ENCODE peak calls at places on chromosomes 6 and 20, in five cellular contexts. X, A, Y, V and H are unnamed samples.

GRCh38 chr6:136927313-136927712 is 5.2 kb downstream of the SLC35D3 start:
- DNase-seq in X (no peak), A (peak), Y (no peak), V (peak), H (peak)

GRCh38 chr6:156928126-156928525 is 150.9 kb downstream of the ARID1B start:
- DNase-seq in X (no peak), A (no peak), Y (no peak), V (no peak), H (no peak)

GRCh38 chr6:138004423-138005287 is 102.6 kb downstream of the PERP start:
- DNase-seq in X (no peak), A (peak), Y (peak), V (peak), H (peak)

GRCh38 chr20:63768591-63769515 is 29.3 kb downstream of the SLC2A4RG start:
- DNase-seq in X (no peak), A (no peak), Y (no peak), V (no peak), H (no peak)

GRCh38 chr20:8509809-8510208 is 377.7 kb downstream of the PLCB1 start:
- DNase-seq in X (no peak), A (peak), Y (no peak), V (no peak), H (no peak)

GRCh38 chr20:14838663-14839650 is 501.5 kb upstream of the FLRT3 start:
- DNase-seq in X (no peak), A (peak), Y (no peak), V (no peak), H (no peak)

GRCh38 chr6:3250278-3250677 is 8.5 kb upstream of the PSMG4 start:
- DNase-seq in X (no peak), A (no peak), Y (no peak), V (no peak), H (no peak)

GRCh38 chr20:12570371-12570770 is 438.4 kb upstream of the SPTLC3 start:
- DNase-seq in X (no peak), A (peak), Y (no peak), V (peak), H (no peak)

GRCh38 chr6:99219788-99220187 is 129.7 kb downstream of the FAXC start:
- DNase-seq in X (no peak), A (peak), Y (no peak), V (peak), H (peak)

GRCh38 chr6:16354692-16355091 is 116.3 kb downstream of the GMPR start:
- DNase-seq in X (no peak), A (no peak), Y (no peak), V (no peak), H (no peak)

GRCh38 chr20:54499111-54499510 is 23.7 kb downstream of the DOK5 start:
- DNase-seq in X (no peak), A (no peak), Y (no peak), V (peak), H (no peak)

GRCh38 chr6:56690519-56691200 is 48.0 kb upstream of the DST start:
- DNase-seq in X (no peak), A (peak), Y (no peak), V (peak), H (no peak)

GRCh38 chr6:60952500-60952899 is 1333.5 kb downstream of the KHDRBS2 start:
- DNase-seq in X (no peak), A (peak), Y (no peak), V (no peak), H (no peak)

GRCh38 chr6:154874684-154875594 is 120.2 kb upstream of the TIAM2 start:
- DNase-seq in X (no peak), A (no peak), Y (no peak), V (no peak), H (no peak)

GRCh38 chr6:36650848-36651247 is 27.7 kb upstream of the CDKN1A start:
- DNase-seq in X (no peak), A (no peak), Y (no peak), V (no peak), H (peak)

GRCh38 chr6:121633309-121633708 is 197.9 kb downstream of the GJA1 start:
- DNase-seq in X (no peak), A (no peak), Y (no peak), V (no peak), H (no peak)

DNA sequence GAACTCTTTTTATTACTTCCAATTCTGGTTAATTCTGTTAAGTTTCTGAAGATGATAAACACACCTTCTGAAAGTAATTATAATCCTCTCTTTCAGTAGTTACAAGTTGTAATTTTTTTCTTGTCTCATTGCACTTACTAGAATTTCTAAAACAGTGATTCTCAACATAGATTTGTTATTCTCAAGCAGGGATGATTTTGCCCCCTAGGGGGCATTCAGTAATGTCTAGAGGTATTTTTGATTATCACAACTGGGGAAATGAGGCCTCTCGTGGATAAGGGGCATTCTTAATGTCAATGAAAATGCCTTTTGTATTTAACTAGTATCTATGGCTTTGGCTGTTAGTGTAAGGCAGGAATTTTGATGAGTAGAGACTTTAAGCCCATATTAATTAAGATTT is 39.4 kb upstream of the MAFB start:
- DNase-seq in X (no peak), A (no peak), Y (no peak), V (peak), H (no peak)
- TF ChIP-seq CTCF in X (no peak), A (peak), Y (no peak), V (peak), H (no peak)

GRCh38 chr20:23501926-23502325 is 11.0 kb downstream of the CST8 start:
- DNase-seq in X (no peak), A (no peak), Y (no peak), V (no peak), H (no peak)
- TF ChIP-seq CTCF in X (no peak), A (no peak), Y (no peak), V (no peak), H (no peak)

DNA sequence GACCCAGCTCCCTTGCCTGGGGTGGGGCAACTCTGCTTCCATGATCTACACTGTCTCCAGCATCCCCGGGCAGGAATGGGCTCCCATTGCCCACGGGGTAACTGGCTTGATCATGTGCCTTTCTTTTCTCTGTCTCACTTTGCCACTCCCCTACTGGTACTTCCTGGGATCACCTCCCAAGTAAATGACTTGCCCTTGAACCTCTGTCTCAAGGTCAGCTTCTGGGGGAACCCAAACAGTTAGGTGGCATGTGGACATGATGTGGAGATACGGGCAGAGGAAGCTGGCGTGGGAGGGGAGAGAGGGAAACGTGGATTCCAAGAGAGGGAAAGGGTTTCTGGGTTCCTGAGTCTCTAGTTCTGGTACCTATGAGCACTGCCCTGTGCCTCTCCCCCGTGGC is 63.8 kb upstream of the RALY start:
- DNase-seq in X (no peak), A (no peak), Y (no peak), V (no peak), H (no peak)
- TF ChIP-seq CTCF in X (no peak), A (no peak), Y (no peak), V (no peak), H (no peak)

GRCh38 chr6:117602151-117602898 is at the start of gene GOPC:
- DNase-seq in X (peak), A (peak), Y (peak), V (peak), H (peak)
- TF ChIP-seq CTCF in X (peak), A (no peak), Y (no peak), V (peak), H (no peak)

DNA sequence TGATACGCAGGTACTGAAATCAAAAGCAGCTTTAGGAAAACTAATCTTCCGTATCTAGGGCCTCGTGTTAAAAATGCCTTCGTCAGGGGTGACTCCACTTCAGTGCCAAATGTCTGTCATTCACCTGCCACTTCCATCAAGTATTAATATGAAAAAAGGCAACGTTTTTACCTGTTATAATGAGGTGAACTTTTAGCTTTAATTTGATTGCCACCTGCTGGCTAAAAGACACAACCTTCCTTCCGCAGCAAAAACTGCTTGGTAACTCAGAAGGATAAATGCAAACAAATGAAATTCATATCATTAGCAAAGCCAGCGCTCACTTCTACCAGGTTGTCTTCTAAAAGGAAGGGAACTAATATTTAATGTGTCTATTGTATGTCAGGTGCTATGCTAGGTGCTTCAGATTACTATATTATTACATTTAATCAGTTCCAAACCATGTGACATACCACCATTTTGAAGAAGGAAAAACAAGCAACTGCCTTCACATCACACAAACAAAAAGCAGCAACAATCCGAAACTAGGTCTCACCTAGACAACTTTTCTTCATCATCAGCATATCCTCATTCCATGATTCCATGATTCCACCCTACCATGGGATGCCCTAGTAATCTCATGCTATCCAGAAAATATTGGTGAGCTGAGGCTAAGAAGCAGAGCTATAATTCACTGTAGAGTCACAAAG is 20.6 kb upstream of the ARHGAP18 start:
- DNase-seq in X (no peak), A (peak), Y (no peak), V (peak), H (peak)
- TF ChIP-seq CTCF in X (peak), A (peak), Y (peak), V (peak), H (peak)

GRCh38 chr6:126123226-126123625 is 136.9 kb downstream of the TRMT11 start:
- DNase-seq in X (no peak), A (no peak), Y (no peak), V (no peak), H (no peak)

GRCh38 chr6:126127662-126128061 is 141.3 kb downstream of the TRMT11 start:
- DNase-seq in X (no peak), A (peak), Y (no peak), V (peak), H (no peak)
- TF ChIP-seq CTCF in X (peak), A (no peak), Y (no peak), V (peak), H (peak)

DNA sequence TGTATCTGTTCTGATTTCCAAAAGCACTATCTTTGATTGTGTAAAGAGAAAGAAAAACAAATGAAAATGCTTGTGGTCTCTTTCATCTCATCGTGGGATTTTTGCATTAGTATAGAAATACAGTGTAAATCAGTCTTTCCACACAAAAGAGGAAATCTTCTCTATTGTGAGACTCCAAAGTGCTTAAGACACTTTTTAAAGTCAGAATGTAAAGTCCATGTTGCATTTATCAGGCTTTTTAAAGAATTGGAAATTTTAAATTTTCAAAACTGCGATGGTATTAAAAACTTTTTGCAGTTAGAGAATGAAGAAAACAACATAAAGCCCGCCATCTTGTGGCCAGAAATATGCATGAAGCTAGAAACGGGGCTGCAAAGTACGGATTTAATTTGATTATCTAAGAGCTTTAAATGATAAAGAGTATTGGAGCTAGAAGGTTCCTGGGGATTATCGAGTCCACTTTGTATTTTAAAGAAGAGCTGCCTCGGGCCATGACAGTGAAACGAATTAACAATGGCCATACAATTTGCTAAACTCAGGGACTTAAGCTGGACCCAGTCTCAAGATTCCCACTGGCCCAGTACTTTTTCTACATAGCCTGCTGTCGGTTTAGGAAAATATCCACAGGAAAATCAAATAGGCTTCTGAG is 339.6 kb downstream of the ARHGAP18 start:
- DNase-seq in X (no peak), A (peak), Y (peak), V (peak), H (peak)
- TF ChIP-seq CTCF in X (peak), A (peak), Y (peak), V (peak), H (peak)

DNA sequence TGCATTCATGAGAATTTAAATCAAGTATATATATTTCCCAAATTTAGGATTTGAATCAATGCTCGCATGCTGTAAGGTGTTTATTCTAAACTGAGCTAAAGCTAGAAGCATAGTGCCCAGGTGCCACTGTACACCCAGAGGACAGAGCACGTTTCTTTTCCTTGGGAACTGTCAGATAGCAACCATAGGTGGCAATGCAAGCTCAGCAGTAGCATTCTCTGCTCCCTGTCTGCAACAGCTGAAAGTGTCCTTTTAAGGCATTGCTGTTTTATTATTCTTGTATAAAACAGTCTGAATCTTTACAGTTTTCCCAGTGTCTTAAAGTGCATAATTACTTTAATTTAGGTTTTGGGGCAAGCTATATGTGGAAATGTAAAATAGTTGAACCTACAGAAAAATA is 443.4 kb upstream of the MMS22L start:
- DNase-seq in X (no peak), A (peak), Y (no peak), V (no peak), H (no peak)
- TF ChIP-seq CTCF in X (no peak), A (peak), Y (no peak), V (peak), H (no peak)